ENCODE peak calls at places on chromosome 15, in seven cellular contexts. N is GM06990, O is Panc1, P is mucosa of descending colon, J is fibroblast of villous mesenchyme, I is AML-193, V is Calu3. U is an unnamed sample.
A peak's percentile ranks its signal among the peaks of the same experiment; 100 is the strongest.

GRCh38 chr15:35491173-35491572 is 54.8 kb downstream of the DPH6 start:
- DNase-seq in N (no peak), O (no peak), P (no peak), J (no peak), I (no peak), V (no peak), U (no peak)

GRCh38 chr15:37002041-37002689 is 98.2 kb downstream of the MEIS2 start:
- DNase-seq in N (no peak), O (no peak), P (no peak), J (no peak), I (no peak), V (no peak), U (no peak)

GRCh38 chr15:85002517-85002916 is 20.9 kb downstream of the PDE8A start:
- DNase-seq in N (no peak), O (no peak), P (no peak), J (no peak), I (no peak), V (no peak), U (no peak)

GRCh38 chr15:70158309-70158995 is 60.7 kb upstream of the TLE3 start:
- DNase-seq in N (no peak), O (no peak), P (no peak), J (no peak), I (no peak), V (no peak), U (no peak)

GRCh38 chr15:85028416-85028815 is 46.8 kb downstream of the PDE8A start:
- DNase-seq in N (no peak), O (no peak), P (no peak), J (no peak), I (no peak), V (no peak), U (no peak)

GRCh38 chr15:47708595-47708994 is 8.7 kb upstream of the SEMA6D start:
- DNase-seq in N (no peak), O (no peak), P (no peak), J (no peak), I (no peak), V (no peak), U (no peak)

GRCh38 chr15:22955544-22956085 is 24.6 kb downstream of the CYFIP1 start:
- DNase-seq in N (no peak), O (no peak), P (no peak), J (no peak), I (no peak), V (no peak), U (no peak)

GRCh38 chr15:48617619-48618018 is 27.9 kb downstream of the FBN1 start:
- DNase-seq in N (no peak), O (no peak), P (no peak), J (peak; percentile 99), I (peak; percentile 79), V (no peak), U (peak; percentile 94)